ENCODE peak calls at places on chromosome 12, in five cellular contexts. One of them, this sample, is unnamed.

GRCh38 chr12:124098101-124098757 is 125.2 kb downstream of the ZNF664 start:
- DNase-seq in body of pancreas: no peak
- DNase-seq in neural crest cell: no peak
- DNase-seq in lung: no peak
- DNase-seq in T-helper 2 cell: no peak
- DNase-seq in this sample: no peak

GRCh38 chr12:81083906-81084513 is 6.1 kb downstream of the ACSS3 start:
- DNase-seq in body of pancreas: no peak
- DNase-seq in neural crest cell: no peak
- DNase-seq in lung: no peak
- DNase-seq in T-helper 2 cell: no peak
- DNase-seq in this sample: no peak

GRCh38 chr12:122225683-122226365 is at the start of gene DIABLO:
- DNase-seq in body of pancreas: peak; percentile 100
- DNase-seq in neural crest cell: peak; percentile 98
- DNase-seq in lung: peak; percentile 100
- DNase-seq in T-helper 2 cell: peak; percentile 100
- DNase-seq in this sample: peak; percentile 100

GRCh38 chr12:98424726-98425401 is 90.5 kb upstream of the TMPO start:
- DNase-seq in body of pancreas: peak; percentile 74
- DNase-seq in neural crest cell: peak; percentile 47
- DNase-seq in lung: peak; percentile 51
- DNase-seq in T-helper 2 cell: peak; percentile 17
- DNase-seq in this sample: no peak

GRCh38 chr12:24226745-24227350 is 277.4 kb upstream of the SOX5 start:
- DNase-seq in body of pancreas: no peak
- DNase-seq in neural crest cell: no peak
- DNase-seq in lung: peak; percentile 35
- DNase-seq in T-helper 2 cell: no peak
- DNase-seq in this sample: no peak

GRCh38 chr12:89492883-89493282 is 31.7 kb downstream of the GALNT4 start:
- DNase-seq in body of pancreas: no peak
- DNase-seq in neural crest cell: no peak
- DNase-seq in lung: no peak
- DNase-seq in T-helper 2 cell: no peak
- DNase-seq in this sample: no peak

GRCh38 chr12:29726321-29726692 is 57.4 kb downstream of the TMTC1 start:
- DNase-seq in body of pancreas: no peak
- DNase-seq in neural crest cell: no peak
- DNase-seq in lung: no peak
- DNase-seq in T-helper 2 cell: no peak
- DNase-seq in this sample: no peak

GRCh38 chr12:32051511-32052299 is 54.9 kb upstream of the BICD1 start:
- DNase-seq in body of pancreas: no peak
- DNase-seq in neural crest cell: no peak
- DNase-seq in lung: no peak
- DNase-seq in T-helper 2 cell: no peak
- DNase-seq in this sample: no peak

GRCh38 chr12:94717656-94718055 is 67.3 kb upstream of the TMCC3 start:
- DNase-seq in body of pancreas: no peak
- DNase-seq in neural crest cell: no peak
- DNase-seq in lung: no peak
- DNase-seq in T-helper 2 cell: no peak
- DNase-seq in this sample: no peak

GRCh38 chr12:56037161-56037560 is 4.6 kb upstream of the RPS26 start:
- DNase-seq in body of pancreas: no peak
- DNase-seq in neural crest cell: no peak
- DNase-seq in lung: no peak
- DNase-seq in T-helper 2 cell: no peak
- DNase-seq in this sample: no peak

GRCh38 chr12:14989790-14990189 is 16.9 kb downstream of the PDE6H start:
- DNase-seq in body of pancreas: no peak
- DNase-seq in neural crest cell: no peak
- DNase-seq in lung: no peak
- DNase-seq in T-helper 2 cell: no peak
- DNase-seq in this sample: no peak

GRCh38 chr12:65106948-65107347 is 14.2 kb downstream of the WIF1 start:
- DNase-seq in body of pancreas: no peak
- DNase-seq in neural crest cell: no peak
- DNase-seq in lung: no peak
- DNase-seq in T-helper 2 cell: no peak
- DNase-seq in this sample: no peak

GRCh38 chr12:46233985-46234384 is 34.9 kb downstream of the SLC38A1 start:
- DNase-seq in body of pancreas: no peak
- DNase-seq in neural crest cell: no peak
- DNase-seq in lung: no peak
- DNase-seq in T-helper 2 cell: no peak
- DNase-seq in this sample: no peak

GRCh38 chr12:93094988-93095737 is 166.1 kb upstream of the EEA1 start:
- DNase-seq in body of pancreas: no peak
- DNase-seq in neural crest cell: no peak
- DNase-seq in lung: no peak
- DNase-seq in T-helper 2 cell: no peak
- DNase-seq in this sample: no peak

GRCh38 chr12:42884116-42884515 is 294.6 kb upstream of the PRICKLE1 start:
- DNase-seq in body of pancreas: no peak
- DNase-seq in neural crest cell: no peak
- DNase-seq in lung: no peak
- DNase-seq in T-helper 2 cell: no peak
- DNase-seq in this sample: no peak

GRCh38 chr12:77377116-77377515 is 311.7 kb upstream of the E2F7 start:
- DNase-seq in body of pancreas: no peak
- DNase-seq in neural crest cell: no peak
- DNase-seq in lung: no peak
- DNase-seq in T-helper 2 cell: no peak
- DNase-seq in this sample: no peak

GRCh38 chr12:115155665-115156645 is 472.0 kb upstream of the TBX3 start:
- DNase-seq in body of pancreas: no peak
- DNase-seq in neural crest cell: no peak
- DNase-seq in lung: no peak
- DNase-seq in T-helper 2 cell: no peak
- DNase-seq in this sample: no peak

GRCh38 chr12:42730286-42730685 is 140.7 kb upstream of the PRICKLE1 start:
- DNase-seq in body of pancreas: no peak
- DNase-seq in neural crest cell: no peak
- DNase-seq in lung: no peak
- DNase-seq in T-helper 2 cell: no peak
- DNase-seq in this sample: no peak

GRCh38 chr12:24768415-24768814 is 180.5 kb downstream of the BCAT1 start:
- DNase-seq in body of pancreas: no peak
- DNase-seq in neural crest cell: no peak
- DNase-seq in lung: no peak
- DNase-seq in T-helper 2 cell: no peak
- DNase-seq in this sample: no peak

GRCh38 chr12:53603804-53604203 is 22.4 kb downstream of the ATF7 start:
- DNase-seq in body of pancreas: no peak
- DNase-seq in neural crest cell: no peak
- DNase-seq in lung: no peak
- DNase-seq in T-helper 2 cell: no peak
- DNase-seq in this sample: no peak

GRCh38 chr12:104507672-104508071 is 50.9 kb downstream of the CHST11 start:
- DNase-seq in body of pancreas: no peak
- DNase-seq in neural crest cell: no peak
- DNase-seq in lung: no peak
- DNase-seq in T-helper 2 cell: no peak
- DNase-seq in this sample: no peak

GRCh38 chr12:7512528-7512927 is 9.0 kb upstream of the CD163 start:
- DNase-seq in body of pancreas: peak; percentile 15
- DNase-seq in neural crest cell: no peak
- DNase-seq in lung: peak; percentile 29
- DNase-seq in T-helper 2 cell: no peak
- DNase-seq in this sample: no peak

GRCh38 chr12:70756118-70756517 is 118.9 kb upstream of the PTPRB start:
- DNase-seq in body of pancreas: no peak
- DNase-seq in neural crest cell: no peak
- DNase-seq in lung: no peak
- DNase-seq in T-helper 2 cell: no peak
- DNase-seq in this sample: no peak

GRCh38 chr12:128810182-128811127 is 13.3 kb downstream of the SLC15A4 start:
- DNase-seq in body of pancreas: no peak
- DNase-seq in neural crest cell: no peak
- DNase-seq in lung: no peak
- DNase-seq in T-helper 2 cell: no peak
- DNase-seq in this sample: no peak

GRCh38 chr12:89450922-89451321 is 73.7 kb downstream of the GALNT4 start:
- DNase-seq in body of pancreas: no peak
- DNase-seq in neural crest cell: no peak
- DNase-seq in lung: no peak
- DNase-seq in T-helper 2 cell: no peak
- DNase-seq in this sample: no peak

GRCh38 chr12:113996026-113996425 is 29.9 kb upstream of the RBM19 start:
- DNase-seq in body of pancreas: no peak
- DNase-seq in neural crest cell: no peak
- DNase-seq in lung: no peak
- DNase-seq in T-helper 2 cell: no peak
- DNase-seq in this sample: no peak

GRCh38 chr12:128969480-128970055 is 116.3 kb downstream of the GLT1D1 start:
- DNase-seq in body of pancreas: peak; percentile 23
- DNase-seq in neural crest cell: peak; percentile 53
- DNase-seq in lung: no peak
- DNase-seq in T-helper 2 cell: no peak
- DNase-seq in this sample: no peak

GRCh38 chr12:117025481-117026151 is 73.6 kb downstream of the TESC start:
- DNase-seq in body of pancreas: peak; percentile 80
- DNase-seq in neural crest cell: peak; percentile 70
- DNase-seq in lung: peak; percentile 66
- DNase-seq in T-helper 2 cell: peak; percentile 23
- DNase-seq in this sample: no peak

GRCh38 chr12:24911284-24911791 is 37.6 kb downstream of the BCAT1 start:
- DNase-seq in body of pancreas: no peak
- DNase-seq in neural crest cell: no peak
- DNase-seq in lung: no peak
- DNase-seq in T-helper 2 cell: no peak
- DNase-seq in this sample: peak; percentile 84

GRCh38 chr12:122064034-122064777 is 14.3 kb upstream of the MLXIP start:
- DNase-seq in body of pancreas: peak; percentile 98
- DNase-seq in neural crest cell: peak; percentile 59
- DNase-seq in lung: peak; percentile 79
- DNase-seq in T-helper 2 cell: no peak
- DNase-seq in this sample: peak; percentile 93

GRCh38 chr12:48118491-48118890 is 673 bp upstream of the PFKM start:
- DNase-seq in body of pancreas: no peak
- DNase-seq in neural crest cell: no peak
- DNase-seq in lung: no peak
- DNase-seq in T-helper 2 cell: no peak
- DNase-seq in this sample: no peak

This sample was measured in osteocyte.